ENCODE peak calls at places on chromosomes 3 and 15, in four cellular contexts. L is body of pancreas, K is kidney, X is psoas muscle. T is an unnamed sample.

GRCh38 chr15:52146776-52147175 is 34.2 kb upstream of the BCL2L10 start:
- DNase-seq in L (no peak), K (no peak), X (no peak), T (no peak)

GRCh38 chr15:54289590-54290136 is 311.4 kb downstream of the UNC13C start:
- DNase-seq in L (no peak), K (no peak), X (no peak), T (no peak)

GRCh38 chr3:90062631-90063200 is 955.3 kb downstream of the EPHA3 start:
- DNase-seq in L (no peak), K (no peak), X (no peak), T (no peak)

GRCh38 chr3:193563999-193564398 is 9.3 kb upstream of the ATP13A4 start:
- DNase-seq in L (peak; percentile 12), K (no peak), X (no peak), T (peak; percentile 48)

GRCh38 chr15:75455982-75456531 is 4.6 kb upstream of the SIN3A start:
- DNase-seq in L (peak; percentile 55), K (no peak), X (no peak), T (no peak)

GRCh38 chr15:92565351-92566125 is 90.0 kb downstream of the FAM174B start:
- DNase-seq in L (no peak), K (no peak), X (no peak), T (no peak)

GRCh38 chr3:190017575-190018288 is 103.0 kb downstream of the P3H2 start:
- DNase-seq in L (peak; percentile 39), K (no peak), X (no peak), T (no peak)

GRCh38 chr3:142913432-142913831 is 24.5 kb upstream of the PCOLCE2 start:
- DNase-seq in L (no peak), K (no peak), X (no peak), T (no peak)

GRCh38 chr15:55917881-55918296 is 75.5 kb downstream of the NEDD4 start:
- DNase-seq in L (peak; percentile 20), K (no peak), X (no peak), T (no peak)

GRCh38 chr3:72150634-72151412 is 365.9 kb upstream of the PROK2 start:
- DNase-seq in L (peak; percentile 86), K (no peak), X (no peak), T (peak; percentile 85)

GRCh38 chr15:97870771-97871170 is 89.7 kb upstream of the ARRDC4 start:
- DNase-seq in L (no peak), K (no peak), X (no peak), T (no peak)

GRCh38 chr3:126438746-126439145 is 36.9 kb downstream of the ZXDC start:
- DNase-seq in L (no peak), K (no peak), X (no peak), T (no peak)

GRCh38 chr15:59746777-59747176 is 57.7 kb upstream of the BNIP2 start:
- DNase-seq in L (no peak), K (no peak), X (no peak), T (no peak)

GRCh38 chr3:32143849-32144757 is 37.7 kb downstream of the GPD1L start:
- DNase-seq in L (peak; percentile 72), K (no peak), X (no peak), T (no peak)

GRCh38 chr3:190811775-190812480 is 50.6 kb downstream of the GMNC start:
- DNase-seq in L (peak; percentile 67), K (no peak), X (no peak), T (peak; percentile 28)

GRCh38 chr3:47661121-47661752 is 82.6 kb upstream of the CSPG5 start:
- DNase-seq in L (peak; percentile 70), K (no peak), X (peak; percentile 32), T (no peak)

GRCh38 chr3:140499114-140499757 is 178.6 kb upstream of the TRIM42 start:
- DNase-seq in L (no peak), K (no peak), X (no peak), T (no peak)

GRCh38 chr3:108305484-108306172 is 9.3 kb downstream of the HHLA2 start:
- DNase-seq in L (peak; percentile 85), K (peak; percentile 64), X (no peak), T (no peak)

GRCh38 chr3:120560304-120561250 is 35.6 kb upstream of the NDUFB4 start:
- DNase-seq in L (no peak), K (no peak), X (no peak), T (no peak)

GRCh38 chr3:32296251-32297204 is 58.0 kb downstream of the CMTM8 start:
- DNase-seq in L (peak; percentile 66), K (no peak), X (peak; percentile 42), T (peak; percentile 42)

GRCh38 chr3:76561494-76562242 is 478.2 kb upstream of the ROBO2 start:
- DNase-seq in L (no peak), K (no peak), X (no peak), T (no peak)

GRCh38 chr15:68449389-68449788 is 17.4 kb upstream of the ITGA11 start:
- DNase-seq in L (no peak), K (no peak), X (no peak), T (no peak)

GRCh38 chr15:84609818-84610525 is 9.2 kb downstream of the ZSCAN2 start:
- DNase-seq in L (no peak), K (peak; percentile 19), X (no peak), T (peak; percentile 59)

GRCh38 chr3:108006077-108006675 is 84.7 kb downstream of the CD47 start:
- DNase-seq in L (peak; percentile 65), K (no peak), X (no peak), T (peak; percentile 65)

GRCh38 chr3:22606938-22607337 is 596.2 kb upstream of the UBE2E2 start:
- DNase-seq in L (no peak), K (no peak), X (no peak), T (no peak)

GRCh38 chr3:177525987-177526712 is 328.9 kb upstream of the TBL1XR1 start:
- DNase-seq in L (peak; percentile 37), K (no peak), X (no peak), T (no peak)

GRCh38 chr3:29576181-29576580 is 295.3 kb downstream of the RBMS3 start:
- DNase-seq in L (no peak), K (no peak), X (no peak), T (no peak)

GRCh38 chr15:65029736-65030208 is 333 bp upstream of the MTFMT start:
- DNase-seq in L (no peak), K (no peak), X (no peak), T (no peak)

GRCh38 chr3:15262021-15262420 is 56.0 kb downstream of the CAPN7 start:
- DNase-seq in L (no peak), K (no peak), X (no peak), T (no peak)

GRCh38 chr3:45760878-45761711 is 35.2 kb downstream of the SLC6A20 start:
- DNase-seq in L (peak; percentile 66), K (peak; percentile 72), X (no peak), T (peak; percentile 65)

GRCh38 chr3:99955773-99956562 is 138.3 kb downstream of the CMSS1 start:
- DNase-seq in L (peak; percentile 34), K (no peak), X (no peak), T (no peak)

GRCh38 chr3:99954914-99955644 is 137.4 kb downstream of the CMSS1 start:
- DNase-seq in L (peak; percentile 11), K (no peak), X (no peak), T (no peak)

GRCh38 chr3:99952306-99952705 is 134.6 kb downstream of the CMSS1 start:
- DNase-seq in L (no peak), K (no peak), X (no peak), T (no peak)

GRCh38 chr3:99951701-99952100 is 134.0 kb downstream of the CMSS1 start:
- DNase-seq in L (no peak), K (no peak), X (no peak), T (no peak)

GRCh38 chr3:99953596-99953995 is 135.9 kb downstream of the CMSS1 start:
- DNase-seq in L (no peak), K (no peak), X (no peak), T (no peak)
- H3K36me3 ChIP-seq in L (no peaks in the 10 kb centered on the region), K (no peaks in the 10 kb centered on the region), X (no peaks in the 10 kb centered on the region), T (no peaks in the 10 kb centered on the region)

GRCh38 chr15:72248514-72248913 is 17.5 kb upstream of the PKM start:
- DNase-seq in L (no peak), K (no peak), X (no peak), T (no peak)

GRCh38 chr15:72249138-72249825 is 18.3 kb upstream of the PKM start:
- DNase-seq in L (no peak), K (no peak), X (no peak), T (no peak)

GRCh38 chr15:72252663-72253299 is 19.6 kb downstream of the PARP6 start:
- DNase-seq in L (no peak), K (no peak), X (no peak), T (no peak)
- H3K36me3 ChIP-seq in L (peaks cover 54% of the 10 kb centered on the region), K (peaks cover 49% of the 10 kb centered on the region), X (peaks cover 100% of the 10 kb centered on the region), T (peaks cover 2% of the 10 kb centered on the region)

GRCh38 chr3:10025205-10026083 is 793 bp upstream of the FANCD2 start:
- DNase-seq in L (no peak), K (no peak), X (no peak), T (no peak)
- H3K36me3 ChIP-seq in L (peaks cover 6% of the 10 kb centered on the region), K (peaks cover 15% of the 10 kb centered on the region), X (peaks cover 35% of the 10 kb centered on the region), T (no peaks in the 10 kb centered on the region)

DNA sequence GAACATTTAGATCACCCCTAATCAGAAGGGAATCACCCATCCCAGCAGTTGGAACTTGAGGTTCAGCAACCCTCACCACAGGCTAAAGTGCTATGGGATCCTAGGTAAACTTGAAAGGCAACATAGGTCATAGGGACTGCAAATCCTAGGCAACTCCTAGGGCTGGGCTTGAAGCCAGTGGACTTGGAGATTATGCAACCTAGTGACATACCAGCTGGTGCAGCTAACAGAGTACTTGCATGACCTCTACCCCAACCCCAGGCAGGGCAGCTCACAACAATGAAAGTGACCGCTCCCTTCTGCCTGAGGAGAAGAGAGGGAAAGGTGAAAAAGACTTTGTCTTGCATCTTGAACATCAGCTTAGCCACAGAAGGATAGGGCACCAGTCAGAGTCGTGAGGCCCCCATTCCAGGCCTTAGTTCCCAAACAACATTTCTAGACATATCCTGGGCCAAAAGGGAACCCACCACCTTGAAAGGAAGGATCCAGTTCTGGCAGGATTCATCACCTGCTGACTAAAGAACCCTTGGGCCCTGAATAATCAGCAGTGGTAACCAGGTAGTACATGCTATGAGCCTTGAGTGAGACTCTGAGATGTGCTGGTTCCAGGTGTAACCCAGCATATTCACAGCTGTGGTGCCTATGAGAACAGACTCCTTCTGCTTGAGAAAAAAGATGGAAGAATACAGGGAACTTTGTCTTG is 37.6 kb upstream of the FBN1 start:
- DNase-seq in L (peak; percentile 16), K (no peak), X (peak; percentile 60), T (peak; percentile 51)
- H3K36me3 ChIP-seq in L (no peaks in the 10 kb centered on the region), K (no peaks in the 10 kb centered on the region), X (no peaks in the 10 kb centered on the region), T (no peaks in the 10 kb centered on the region)

T was measured in right lobe of liver.